ENCODE peak calls at places on chromosomes 4 and X, in seven cellular contexts. X is stimulated activated CD8-positive, alpha-beta memory T cell treated with anti-CD3 and anti-CD28 coated beads, Interleukin-7, amount 100 ng/mL, for 48 hours; W is GM04503; O is colonic mucosa; Z is GM04504; U is ovary; J is GM12864. F is an unnamed sample.

GRCh38 chrX:153379971-153380581 is 21.1 kb downstream of the PNMA6E start:
- DNase-seq in X (no peak), W (no peak), O (no peak), Z (no peak), U (no peak), J (no peak), F (no peak)

GRCh38 chr4:114911141-114911540 is 202.3 kb downstream of the NDST4 start:
- DNase-seq in X (no peak), W (no peak), O (no peak), Z (no peak), U (no peak), J (no peak), F (no peak)

GRCh38 chr4:81215219-81215892 is at the start of gene PRKG2:
- DNase-seq in X (no peak), W (no peak), O (peak), Z (no peak), U (no peak), J (no peak), F (peak)

GRCh38 chrX:141839856-141840255 is 1.7 kb downstream of the MAGEC3 start:
- DNase-seq in X (no peak), W (peak), O (no peak), Z (no peak), U (no peak), J (no peak), F (no peak)

GRCh38 chrX:154529206-154529612 is 13.2 kb upstream of the FAM3A start:
- DNase-seq in X (no peak), W (no peak), O (no peak), Z (no peak), U (no peak), J (no peak), F (no peak)

GRCh38 chr4:174461438-174462106 is 60.7 kb downstream of the HPGD start:
- DNase-seq in X (no peak), W (no peak), O (peak), Z (no peak), U (no peak), J (no peak), F (no peak)

GRCh38 chr4:148776944-148777343 is 334.7 kb upstream of the NR3C2 start:
- DNase-seq in X (no peak), W (peak), O (no peak), Z (no peak), U (no peak), J (no peak), F (no peak)

GRCh38 chr4:17780461-17781071 is 855 bp downstream of the FAM184B start:
- DNase-seq in X (no peak), W (no peak), O (no peak), Z (no peak), U (no peak), J (no peak), F (peak)

GRCh38 chr4:30718889-30719252 is 1.3 kb upstream of the PCDH7 start:
- DNase-seq in X (no peak), W (no peak), O (no peak), Z (no peak), U (no peak), J (no peak), F (no peak)

GRCh38 chr4:138863160-138863559 is 152.4 kb upstream of the NOCT start:
- DNase-seq in X (no peak), W (no peak), O (no peak), Z (no peak), U (no peak), J (no peak), F (no peak)

GRCh38 chr4:71251266-71251665 is 87.6 kb upstream of the SLC4A4 start:
- DNase-seq in X (no peak), W (peak), O (no peak), Z (peak), U (no peak), J (no peak), F (no peak)

F was measured in SHP77.